ENCODE peak calls at places on chromosomes 6 and 20, in five cellular contexts. I is NCI-H1092 treated with DMSO at 0.1 percent for 48 hours; B is stimulated activated CD4-positive, alpha-beta T cell treated with anti-CD3 and anti-CD28 coated beads, Interleukin-4, amount 100 ng/mL, for 48 hours; Y is EH; X is COR-L47. W is an unnamed sample.

GRCh38 chr6:28634758-28635546 is 109.3 kb downstream of the GPX5 start:
- DNase-seq in X (peak), B (no peak), I (peak), Y (peak), W (no peak)

GRCh38 chr6:136405410-136406029 is 115.9 kb upstream of the BCLAF1 start:
- DNase-seq in Y (no peak), X (no peak), I (no peak), B (no peak), W (no peak)

GRCh38 chr20:49775229-49775693 is 37.4 kb upstream of the SLC9A8 start:
- DNase-seq in I (peak), Y (peak), B (no peak), X (no peak), W (peak)

GRCh38 chr6:37695857-37696219 is 1.8 kb downstream of the MDGA1 start:
- DNase-seq in I (no peak), X (no peak), B (no peak), Y (peak), W (no peak)

GRCh38 chr6:6221829-6222535 is 98.5 kb downstream of the F13A1 start:
- DNase-seq in Y (no peak), B (peak), I (no peak), X (no peak), W (no peak)

GRCh38 chr6:44388135-44388487 is 605 bp downstream of the CDC5L start:
- DNase-seq in B (no peak), I (peak), Y (no peak), X (no peak), W (no peak)

GRCh38 chr20:58841539-58842264 is 9.0 kb downstream of the GNAS-AS1 start:
- DNase-seq in B (no peak), I (no peak), Y (no peak), X (no peak), W (no peak)

GRCh38 chr6:6891074-6891754 is 216.5 kb upstream of the RREB1 start:
- DNase-seq in B (no peak), Y (no peak), I (no peak), X (peak), W (peak)

GRCh38 chr6:131368077-131368911 is 204.7 kb upstream of the ARG1 start:
- DNase-seq in I (no peak), X (peak), B (no peak), Y (peak), W (no peak)

GRCh38 chr6:74741608-74742007 is 464.2 kb downstream of the COL12A1 start:
- DNase-seq in Y (no peak), B (no peak), I (no peak), X (no peak), W (no peak)

W was measured in NCI-H774.